ENCODE peak calls at places on chromosomes 13 and 19, in five cellular contexts. One of them, this sample, is unnamed.

GRCh38 chr19:36916991-36917390 is 859 bp downstream of the ZNF568 start:
- DNase-seq in kidney epithelial cell: no peak
- DNase-seq in Peyer's patch: no peak
- DNase-seq in cardiac muscle cell: peak; percentile 46
- DNase-seq in mammary epithelial cell: peak; percentile 27
- DNase-seq in this sample: no peak

GRCh38 chr13:41465215-41465907 is 8.0 kb downstream of the RGCC start:
- DNase-seq in kidney epithelial cell: peak; percentile 57
- DNase-seq in Peyer's patch: no peak
- DNase-seq in cardiac muscle cell: peak; percentile 70
- DNase-seq in mammary epithelial cell: peak; percentile 81
- DNase-seq in this sample: peak; percentile 57

GRCh38 chr19:45899919-45900589 is 2.4 kb downstream of the MYPOP start:
- DNase-seq in kidney epithelial cell: no peak
- DNase-seq in Peyer's patch: no peak
- DNase-seq in cardiac muscle cell: no peak
- DNase-seq in mammary epithelial cell: no peak
- DNase-seq in this sample: no peak

GRCh38 chr13:29472317-29472961 is 123.0 kb downstream of the SLC7A1 start:
- DNase-seq in kidney epithelial cell: no peak
- DNase-seq in Peyer's patch: no peak
- DNase-seq in cardiac muscle cell: peak; percentile 69
- DNase-seq in mammary epithelial cell: peak; percentile 29
- DNase-seq in this sample: no peak

GRCh38 chr13:50629497-50629896 is 214.0 kb downstream of the DLEU7 start:
- DNase-seq in kidney epithelial cell: no peak
- DNase-seq in Peyer's patch: no peak
- DNase-seq in cardiac muscle cell: peak; percentile 31
- DNase-seq in mammary epithelial cell: no peak
- DNase-seq in this sample: no peak

GRCh38 chr13:46296465-46296822 is 84.7 kb downstream of the LRRC63 start:
- DNase-seq in kidney epithelial cell: no peak
- DNase-seq in Peyer's patch: no peak
- DNase-seq in cardiac muscle cell: no peak
- DNase-seq in mammary epithelial cell: no peak
- DNase-seq in this sample: no peak

GRCh38 chr13:64071352-64071751 is 2655.7 kb upstream of the PCDH20 start:
- DNase-seq in kidney epithelial cell: no peak
- DNase-seq in Peyer's patch: no peak
- DNase-seq in cardiac muscle cell: no peak
- DNase-seq in mammary epithelial cell: no peak
- DNase-seq in this sample: no peak

GRCh38 chr13:109700176-109700575 is 86.2 kb downstream of the IRS2 start:
- DNase-seq in kidney epithelial cell: peak; percentile 69
- DNase-seq in Peyer's patch: peak; percentile 87
- DNase-seq in cardiac muscle cell: peak; percentile 95
- DNase-seq in mammary epithelial cell: peak; percentile 54
- DNase-seq in this sample: no peak

GRCh38 chr19:4993683-4994082 is 24.8 kb downstream of the KDM4B start:
- DNase-seq in kidney epithelial cell: no peak
- DNase-seq in Peyer's patch: no peak
- DNase-seq in cardiac muscle cell: no peak
- DNase-seq in mammary epithelial cell: no peak
- DNase-seq in this sample: no peak

GRCh38 chr13:42422681-42423080 is 150.7 kb downstream of the AKAP11 start:
- DNase-seq in kidney epithelial cell: no peak
- DNase-seq in Peyer's patch: no peak
- DNase-seq in cardiac muscle cell: no peak
- DNase-seq in mammary epithelial cell: no peak
- DNase-seq in this sample: no peak

GRCh38 chr19:18173054-18173571 is 500 bp upstream of the IFI30 start:
- DNase-seq in kidney epithelial cell: no peak
- DNase-seq in Peyer's patch: no peak
- DNase-seq in cardiac muscle cell: peak; percentile 56
- DNase-seq in mammary epithelial cell: no peak
- DNase-seq in this sample: peak; percentile 66

GRCh38 chr13:24119593-24120508 is 40.7 kb upstream of the SPATA13 start:
- DNase-seq in kidney epithelial cell: no peak
- DNase-seq in Peyer's patch: no peak
- DNase-seq in cardiac muscle cell: peak; percentile 82
- DNase-seq in mammary epithelial cell: no peak
- DNase-seq in this sample: no peak

GRCh38 chr13:109794095-109794494 is 7.7 kb upstream of the IRS2 start:
- DNase-seq in kidney epithelial cell: no peak
- DNase-seq in Peyer's patch: no peak
- DNase-seq in cardiac muscle cell: no peak
- DNase-seq in mammary epithelial cell: no peak
- DNase-seq in this sample: no peak

GRCh38 chr13:23510979-23511735 is 59.1 kb upstream of the TNFRSF19 start:
- DNase-seq in kidney epithelial cell: no peak
- DNase-seq in Peyer's patch: no peak
- DNase-seq in cardiac muscle cell: peak; percentile 59
- DNase-seq in mammary epithelial cell: peak; percentile 46
- DNase-seq in this sample: no peak

GRCh38 chr19:46924874-46925547 is 64.2 kb downstream of the ARHGAP35 start:
- DNase-seq in kidney epithelial cell: no peak
- DNase-seq in Peyer's patch: no peak
- DNase-seq in cardiac muscle cell: no peak
- DNase-seq in mammary epithelial cell: peak; percentile 63
- DNase-seq in this sample: no peak

GRCh38 chr13:25885418-25885817 is 166.4 kb downstream of the SHISA2 start:
- DNase-seq in kidney epithelial cell: no peak
- DNase-seq in Peyer's patch: no peak
- DNase-seq in cardiac muscle cell: no peak
- DNase-seq in mammary epithelial cell: no peak
- DNase-seq in this sample: no peak

GRCh38 chr13:35718084-35718483 is 241.6 kb upstream of the MAB21L1 start:
- DNase-seq in kidney epithelial cell: no peak
- DNase-seq in Peyer's patch: no peak
- DNase-seq in cardiac muscle cell: no peak
- DNase-seq in mammary epithelial cell: no peak
- DNase-seq in this sample: no peak
- TF ChIP-seq CTCF in kidney epithelial cell: no peak
- TF ChIP-seq CTCF in Peyer's patch: no peak
- TF ChIP-seq CTCF in cardiac muscle cell: no peak
- TF ChIP-seq CTCF in mammary epithelial cell: no peak
- TF ChIP-seq CTCF in this sample: no peak

DNA sequence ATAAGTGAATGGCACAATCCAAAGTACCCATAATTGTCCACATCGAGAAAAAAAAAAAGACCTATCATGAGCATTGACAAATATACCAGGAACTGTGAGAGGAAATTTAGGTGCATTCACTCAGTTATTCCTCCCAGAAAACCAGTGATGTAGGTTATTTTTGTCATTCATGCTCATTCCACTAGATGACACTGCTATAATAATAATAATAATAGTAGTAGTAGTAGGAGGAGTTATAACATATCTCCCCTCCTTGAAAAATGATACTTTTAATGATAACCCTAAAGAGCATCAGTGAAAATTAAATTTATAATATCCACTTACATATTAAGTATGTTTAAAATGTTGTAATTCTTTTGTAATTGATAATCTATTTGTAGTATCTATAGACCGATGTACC is 463.9 kb upstream of the MIR17HG start:
- DNase-seq in kidney epithelial cell: no peak
- DNase-seq in Peyer's patch: no peak
- DNase-seq in cardiac muscle cell: no peak
- DNase-seq in mammary epithelial cell: no peak
- DNase-seq in this sample: no peak
- TF ChIP-seq CTCF in kidney epithelial cell: no peak
- TF ChIP-seq CTCF in Peyer's patch: no peak
- TF ChIP-seq CTCF in cardiac muscle cell: no peak
- TF ChIP-seq CTCF in mammary epithelial cell: peak; percentile 22
- TF ChIP-seq CTCF in this sample: no peak

DNA sequence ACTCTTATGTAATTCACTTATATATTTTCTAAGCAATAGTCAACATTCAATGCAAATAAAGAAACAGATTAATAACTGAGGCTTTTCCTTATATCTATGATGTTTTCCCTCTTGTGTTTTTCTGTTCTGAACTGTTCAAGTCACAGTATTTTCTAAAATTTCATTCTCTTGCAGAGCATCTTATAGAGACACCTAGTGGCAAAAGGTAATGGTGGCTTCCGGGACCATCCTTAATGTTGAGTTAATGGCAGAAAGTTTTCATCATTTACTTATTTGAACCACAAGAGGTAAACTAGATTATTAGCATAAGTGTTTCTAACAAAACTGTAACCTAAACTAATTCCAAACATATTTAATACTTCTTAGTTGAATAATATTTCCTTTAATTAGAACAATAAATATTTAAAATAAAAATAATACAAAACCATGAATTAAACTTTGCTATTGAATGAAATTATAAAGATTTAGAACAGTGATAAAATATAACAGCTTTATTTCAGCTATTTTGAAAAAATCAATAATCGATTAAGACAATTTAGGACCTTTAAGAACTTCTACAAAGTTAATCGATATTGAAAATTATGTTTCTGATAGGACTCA is 1.7 kb upstream of the SLITRK5 start:
- DNase-seq in kidney epithelial cell: no peak
- DNase-seq in Peyer's patch: no peak
- DNase-seq in cardiac muscle cell: peak; percentile 26
- DNase-seq in mammary epithelial cell: no peak
- DNase-seq in this sample: no peak
- TF ChIP-seq CTCF in kidney epithelial cell: peak; percentile 73
- TF ChIP-seq CTCF in Peyer's patch: no peak
- TF ChIP-seq CTCF in cardiac muscle cell: peak; percentile 53
- TF ChIP-seq CTCF in mammary epithelial cell: peak; percentile 77
- TF ChIP-seq CTCF in this sample: no peak

GRCh38 chr19:54653181-54653809 is 9.5 kb upstream of the LILRB4 start:
- DNase-seq in kidney epithelial cell: no peak
- DNase-seq in Peyer's patch: no peak
- DNase-seq in cardiac muscle cell: peak; percentile 29
- DNase-seq in mammary epithelial cell: no peak
- DNase-seq in this sample: no peak
- TF ChIP-seq CTCF in kidney epithelial cell: peak; percentile 36
- TF ChIP-seq CTCF in Peyer's patch: peak; percentile 44
- TF ChIP-seq CTCF in cardiac muscle cell: peak; percentile 43
- TF ChIP-seq CTCF in mammary epithelial cell: peak; percentile 48
- TF ChIP-seq CTCF in this sample: peak; percentile 88

DNA sequence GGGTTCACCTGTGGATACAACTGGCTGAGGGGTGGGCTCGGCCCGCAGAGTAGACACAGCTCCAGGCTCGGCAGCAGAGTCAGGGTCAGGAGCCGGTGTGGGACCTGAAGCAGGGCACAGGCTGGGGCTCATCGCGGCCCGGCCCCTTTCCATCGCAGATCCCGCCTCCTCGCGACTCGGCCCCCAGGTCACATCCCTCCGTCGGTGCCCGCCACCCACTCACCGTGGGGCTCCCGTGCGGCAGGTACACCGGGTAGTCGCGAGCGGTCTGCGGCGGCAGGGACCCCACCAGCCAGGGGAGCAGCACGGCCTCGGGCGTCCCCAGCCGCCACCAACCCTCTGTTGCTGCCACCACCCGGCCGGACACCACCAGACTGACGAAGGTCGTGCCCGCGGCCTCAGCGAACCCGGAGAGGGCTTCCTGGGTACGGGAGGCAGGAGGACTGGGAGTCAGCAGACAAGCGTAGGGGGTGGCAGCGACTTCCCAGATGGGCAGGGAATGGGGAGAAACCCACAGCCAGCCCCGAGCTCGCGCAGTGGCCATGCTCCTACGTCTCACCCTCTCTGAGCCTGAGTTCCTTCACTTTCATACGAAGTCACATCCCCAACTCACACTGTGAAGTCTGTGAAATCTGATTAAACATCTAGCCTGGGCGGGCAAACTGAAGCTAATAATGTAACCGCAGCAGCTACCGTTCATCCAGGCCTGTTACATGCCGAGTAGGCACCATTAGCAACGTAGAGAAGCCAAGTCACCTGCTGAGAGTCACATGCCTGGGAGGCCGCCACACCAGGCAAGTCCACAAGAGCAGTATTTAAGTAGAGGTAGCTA is 3.7 kb downstream of the FUZ start:
- DNase-seq in kidney epithelial cell: no peak
- DNase-seq in Peyer's patch: no peak
- DNase-seq in cardiac muscle cell: no peak
- DNase-seq in mammary epithelial cell: no peak
- DNase-seq in this sample: peak; percentile 69
- TF ChIP-seq CTCF in kidney epithelial cell: peak; percentile 4
- TF ChIP-seq CTCF in Peyer's patch: no peak
- TF ChIP-seq CTCF in cardiac muscle cell: no peak
- TF ChIP-seq CTCF in mammary epithelial cell: peak; percentile 18
- TF ChIP-seq CTCF in this sample: no peak

DNA sequence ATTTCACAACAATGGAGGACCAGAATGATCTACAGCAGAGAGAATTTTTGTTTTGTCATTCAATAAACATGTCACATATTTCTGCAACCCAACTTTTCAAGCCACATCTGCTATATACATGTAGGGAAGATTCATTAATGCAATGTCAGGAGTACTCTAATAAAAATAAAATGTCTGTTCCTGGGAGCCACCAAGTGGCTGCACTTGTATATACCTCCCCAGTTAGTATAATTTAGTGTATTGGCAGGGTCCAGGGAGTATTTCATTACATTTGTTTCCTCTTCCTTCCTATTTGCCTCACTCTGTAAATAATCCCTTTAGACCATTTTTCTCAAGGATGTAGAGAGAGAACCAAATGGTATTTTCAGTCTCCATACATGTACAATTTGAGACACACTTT is 1169.0 kb downstream of the DIAPH3 start:
- DNase-seq in kidney epithelial cell: no peak
- DNase-seq in Peyer's patch: no peak
- DNase-seq in cardiac muscle cell: no peak
- DNase-seq in mammary epithelial cell: no peak
- DNase-seq in this sample: no peak
- TF ChIP-seq CTCF in kidney epithelial cell: peak; percentile 3
- TF ChIP-seq CTCF in Peyer's patch: no peak
- TF ChIP-seq CTCF in cardiac muscle cell: peak; percentile 8
- TF ChIP-seq CTCF in mammary epithelial cell: peak; percentile 40
- TF ChIP-seq CTCF in this sample: no peak

DNA sequence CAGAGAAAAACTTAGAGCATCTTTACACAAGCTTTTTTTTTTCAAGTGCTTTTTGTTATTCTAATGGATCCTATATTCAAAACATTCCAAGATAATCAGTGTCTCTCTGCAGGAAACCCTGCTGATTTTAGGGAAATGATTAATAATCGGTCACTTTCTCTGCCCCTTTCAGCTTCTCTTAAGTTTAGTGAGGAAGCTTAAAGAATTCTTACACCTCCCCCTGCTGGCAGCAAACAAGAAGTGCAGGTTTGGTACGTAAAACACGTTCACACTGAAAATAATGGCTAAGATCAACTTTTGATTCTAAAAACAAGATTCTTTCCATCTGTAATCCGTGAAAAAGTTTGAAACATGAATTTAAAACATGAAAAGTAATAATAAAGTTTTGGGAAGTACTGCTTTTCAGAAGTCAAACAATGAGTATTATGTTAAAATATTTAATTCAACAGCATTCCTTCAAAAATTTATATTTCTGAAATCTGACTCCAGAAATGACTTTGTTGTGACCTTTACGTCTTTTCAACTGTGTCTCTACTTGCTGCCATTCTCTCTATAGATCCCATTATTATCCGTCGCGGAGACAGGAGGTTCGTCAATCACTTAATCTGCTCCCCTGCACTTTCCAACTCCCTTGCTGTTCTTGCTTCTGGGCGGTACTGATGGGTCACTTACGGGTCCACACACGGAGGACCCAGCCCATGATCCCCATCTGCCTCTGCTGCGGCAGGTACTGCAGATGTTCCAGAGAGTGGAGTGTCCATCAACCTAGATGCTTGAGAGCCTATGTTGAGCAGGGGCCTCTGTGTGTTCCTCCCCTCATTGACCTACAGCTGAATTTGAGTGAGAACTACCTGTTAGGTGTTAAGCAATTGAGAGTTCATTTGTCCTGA is 203.1 kb upstream of the EDNRB start:
- DNase-seq in kidney epithelial cell: peak; percentile 29
- DNase-seq in Peyer's patch: no peak
- DNase-seq in cardiac muscle cell: peak; percentile 81
- DNase-seq in mammary epithelial cell: peak; percentile 21
- DNase-seq in this sample: no peak
- TF ChIP-seq CTCF in kidney epithelial cell: peak; percentile 71
- TF ChIP-seq CTCF in Peyer's patch: peak; percentile 71
- TF ChIP-seq CTCF in cardiac muscle cell: peak; percentile 86
- TF ChIP-seq CTCF in mammary epithelial cell: peak; percentile 81
- TF ChIP-seq CTCF in this sample: peak; percentile 78